ENCODE peak calls at places on chromosome 4, in ten cellular contexts. Q is LoVo; V is neural progenitor cell; L is stimulated activated CD8-positive, alpha-beta memory T cell treated with anti-CD3 and anti-CD28 coated beads, Interleukin-12 subunit alpha, Interleukin-12 subunit beta, amount 100 ng/mL, for 4 hours; I is AG09319; W is fibroblast of pulmonary artery; A is upper lobe of left lung; P is kidney tubule cell; S is T-cell; K is germinal center. B is an unnamed sample.

GRCh38 chr4:176769519-176769918 is 23.2 kb downstream of the VEGFC start:
- DNase-seq in L (no peak), S (no peak), W (peak), Q (no peak), P (peak), V (no peak), I (peak), K (no peak), A (no peak), B (no peak)

GRCh38 chr4:71259305-71259704 is 79.5 kb upstream of the SLC4A4 start:
- DNase-seq in V (no peak), Q (no peak), K (no peak), I (no peak), S (no peak), A (no peak), L (no peak), P (no peak), W (no peak), B (no peak)

GRCh38 chr4:27059446-27059845 is 198.8 kb downstream of the STIM2 start:
- DNase-seq in S (no peak), V (no peak), P (no peak), W (no peak), K (no peak), I (no peak), L (no peak), Q (no peak), A (no peak), B (no peak)

GRCh38 chr4:133143775-133144430 is 5.2 kb upstream of the PCDH10 start:
- DNase-seq in P (no peak), V (no peak), W (no peak), K (no peak), L (no peak), S (no peak), I (no peak), Q (no peak), A (no peak), B (no peak)

GRCh38 chr4:41882622-41883347 is 52.4 kb upstream of the TMEM33 start:
- DNase-seq in A (peak), S (peak), P (peak), V (peak), I (no peak), W (peak), Q (peak), K (peak), L (peak), B (peak)

GRCh38 chr4:7309636-7310035 is 117.3 kb downstream of the SORCS2 start:
- DNase-seq in P (no peak), Q (no peak), S (no peak), K (no peak), L (no peak), W (no peak), I (no peak), A (no peak), V (no peak), B (no peak)

GRCh38 chr4:170887396-170887795 is 797.6 kb upstream of the AADAT start:
- DNase-seq in K (no peak), V (no peak), A (no peak), I (no peak), W (no peak), S (no peak), P (no peak), L (no peak), Q (no peak), B (no peak)

GRCh38 chr4:156838761-156839160 is 132.8 kb downstream of the PDGFC start:
- DNase-seq in A (no peak), W (peak), L (no peak), K (no peak), Q (no peak), S (no peak), I (no peak), V (peak), P (no peak), B (no peak)

GRCh38 chr4:169208516-169208915 is 62.2 kb downstream of the SH3RF1 start:
- DNase-seq in S (no peak), W (no peak), Q (no peak), I (no peak), L (no peak), A (no peak), V (peak), K (no peak), P (no peak), B (no peak)

GRCh38 chr4:124322234-124322831 is 390.2 kb downstream of the ANKRD50 start:
- DNase-seq in A (no peak), L (no peak), I (no peak), Q (peak), P (peak), S (no peak), V (peak), W (peak), K (no peak), B (no peak)

GRCh38 chr4:165610679-165611551 is 232.1 kb downstream of the CPE start:
- DNase-seq in S (no peak), K (no peak), V (peak), A (no peak), I (no peak), W (no peak), P (no peak), L (no peak), Q (no peak), B (no peak)

GRCh38 chr4:118989098-118990080 is 100.7 kb downstream of the SYNPO2 start:
- DNase-seq in I (peak), V (no peak), K (no peak), S (no peak), L (no peak), W (peak), P (peak), A (no peak), Q (no peak), B (no peak)

GRCh38 chr4:65467280-65467679 is 203.0 kb downstream of the EPHA5 start:
- DNase-seq in P (no peak), K (no peak), S (no peak), W (no peak), L (no peak), Q (no peak), I (no peak), V (no peak), A (no peak), B (no peak)

GRCh38 chr4:148152868-148153630 is 289.2 kb downstream of the NR3C2 start:
- DNase-seq in S (no peak), L (no peak), P (no peak), A (no peak), I (no peak), Q (no peak), V (no peak), W (peak), K (no peak), B (no peak)

GRCh38 chr4:121711263-121712000 is 14.7 kb upstream of the ANXA5 start:
- DNase-seq in S (no peak), L (no peak), K (peak), I (peak), V (peak), Q (peak), W (peak), A (peak), P (peak), B (no peak)

GRCh38 chr4:153257151-153257620 is 52.9 kb downstream of the TRIM2 start:
- DNase-seq in I (peak), A (no peak), V (peak), W (peak), S (no peak), P (peak), L (no peak), K (no peak), Q (no peak), B (no peak)

GRCh38 chr4:156934259-156934635 is 37.4 kb downstream of the PDGFC start:
- DNase-seq in S (no peak), Q (no peak), P (no peak), K (no peak), V (no peak), A (no peak), W (no peak), I (no peak), L (no peak), B (no peak)

GRCh38 chr4:1567808-1568581 is 116.1 kb downstream of the FAM53A start:
- DNase-seq in L (no peak), W (no peak), V (peak), Q (no peak), P (no peak), I (no peak), A (no peak), S (no peak), K (no peak), B (no peak)

GRCh38 chr4:16169491-16169890 is 56.8 kb downstream of the TAPT1 start:
- DNase-seq in W (no peak), P (no peak), K (no peak), V (no peak), L (no peak), Q (no peak), S (no peak), A (no peak), I (no peak), B (no peak)

GRCh38 chr4:172786039-172786792 is 382.4 kb upstream of the GALNT7 start:
- DNase-seq in I (no peak), Q (no peak), W (peak), S (no peak), V (no peak), K (no peak), L (no peak), A (peak), P (no peak), B (no peak)

GRCh38 chr4:8319731-8320385 is 50.3 kb downstream of the HTRA3 start:
- DNase-seq in W (no peak), L (no peak), A (no peak), V (no peak), P (no peak), I (no peak), Q (no peak), K (no peak), S (no peak), B (no peak)

GRCh38 chr4:96913437-96914075 is 1073.7 kb downstream of the PDHA2 start:
- DNase-seq in L (no peak), A (no peak), I (no peak), K (no peak), S (no peak), V (peak), W (peak), Q (no peak), P (no peak), B (no peak)

GRCh38 chr4:2412534-2412884 is 5.9 kb downstream of the ZFYVE28 start:
- DNase-seq in K (no peak), L (no peak), V (no peak), P (no peak), A (no peak), I (no peak), Q (peak), S (peak), W (no peak), B (peak)

GRCh38 chr4:15765910-15766703 is 12.0 kb upstream of the CD38 start:
- DNase-seq in K (no peak), S (peak), Q (no peak), A (no peak), L (no peak), P (no peak), W (no peak), I (no peak), V (no peak), B (peak)

GRCh38 chr4:105139646-105140045 is 7.0 kb upstream of the TET2 start:
- DNase-seq in L (no peak), Q (no peak), I (no peak), A (no peak), W (peak), V (no peak), S (no peak), P (no peak), K (no peak), B (no peak)

GRCh38 chr4:8238061-8238511 is 31.5 kb upstream of the HTRA3 start:
- DNase-seq in I (no peak), W (no peak), Q (no peak), A (no peak), P (peak), V (no peak), L (no peak), K (peak), S (peak), B (peak)

GRCh38 chr4:157776930-157777329 is 395.9 kb downstream of the GASK1B start:
- DNase-seq in P (no peak), L (no peak), Q (no peak), A (no peak), K (no peak), V (no peak), I (no peak), S (no peak), W (no peak), B (no peak)

GRCh38 chr4:8221476-8221875 is 22.4 kb downstream of the SH3TC1 start:
- DNase-seq in A (no peak), Q (no peak), L (no peak), S (peak), W (peak), V (no peak), K (no peak), P (no peak), I (no peak), B (peak)

GRCh38 chr4:99529218-99529617 is 18.4 kb downstream of the C4orf17 start:
- DNase-seq in K (no peak), W (peak), V (no peak), L (no peak), S (no peak), I (peak), A (no peak), P (no peak), Q (no peak), B (no peak)

GRCh38 chr4:82523179-82523578 is 38.6 kb downstream of the TMEM150C start:
- DNase-seq in I (no peak), L (no peak), K (no peak), Q (no peak), A (no peak), W (no peak), V (no peak), S (no peak), P (no peak), B (no peak)

GRCh38 chr4:73883306-73883705 is 14.1 kb downstream of the CXCL1 start:
- DNase-seq in P (peak), L (no peak), A (no peak), W (peak), I (no peak), V (no peak), Q (no peak), S (no peak), K (no peak), B (no peak)

GRCh38 chr4:1380368-1381151 is 25.7 kb downstream of the NKX1-1 start:
- DNase-seq in V (no peak), L (no peak), P (no peak), A (no peak), W (no peak), S (no peak), Q (no peak), K (no peak), I (no peak), B (no peak)

GRCh38 chr4:139036885-139037284 is 21.3 kb downstream of the NOCT start:
- DNase-seq in Q (no peak), P (no peak), I (no peak), V (no peak), S (no peak), W (no peak), L (no peak), K (no peak), A (no peak), B (no peak)

GRCh38 chr4:147480891-147481576 is at the start of gene EDNRA:
- DNase-seq in W (peak), Q (no peak), I (no peak), L (no peak), S (no peak), K (no peak), P (peak), A (peak), V (peak), B (no peak)

GRCh38 chr4:143202824-143203223 is 18.1 kb downstream of the USP38 start:
- DNase-seq in I (no peak), V (no peak), S (no peak), W (peak), A (no peak), K (no peak), L (no peak), Q (no peak), P (no peak), B (no peak)

GRCh38 chr4:82005153-82005552 is 368.6 kb downstream of the HNRNPD start:
- DNase-seq in P (no peak), A (no peak), Q (no peak), W (no peak), S (no peak), K (no peak), I (no peak), L (no peak), V (no peak), B (no peak)

GRCh38 chr4:109169160-109169559 is 133.3 kb downstream of the COL25A1 start:
- DNase-seq in W (no peak), Q (no peak), K (no peak), P (peak), V (no peak), S (no peak), L (no peak), I (no peak), A (no peak), B (no peak)

GRCh38 chr4:99324978-99325377 is 3.8 kb upstream of the ADH1B start:
- DNase-seq in V (no peak), Q (no peak), L (no peak), K (no peak), W (peak), S (no peak), I (peak), A (peak), P (no peak), B (no peak)

B was measured in CD4-positive, alpha-beta memory T cell.